ENCODE peak calls at places on chromosomes 4 and X, in seven cellular contexts. P is IMR-90, C is lower leg skin, M is A549, G is AG09309, W is fibroblast of lung, T is astrocyte of the cerebellum. K is an unnamed sample.

GRCh38 chrX:11257711-11258110 is 35.5 kb upstream of the AMELX start:
- DNase-seq in P (no peak), C (no peak), M (no peak), G (no peak), W (no peak), T (no peak), K (no peak)

GRCh38 chrX:126552313-126553022 is at the start of gene DCAF12L1:
- DNase-seq in P (no peak), C (no peak), M (no peak), G (no peak), W (no peak), T (no peak), K (no peak)

GRCh38 chr4:139913398-139913990 is 240.5 kb downstream of the MAML3 start:
- DNase-seq in P (peak; percentile 51), C (no peak), M (no peak), G (no peak), W (peak; percentile 47), T (peak; percentile 29), K (peak; percentile 31)

GRCh38 chr4:1202526-1203378 is 30.4 kb upstream of the SPON2 start:
- DNase-seq in P (no peak), C (peak; percentile 85), M (no peak), G (no peak), W (no peak), T (no peak), K (no peak)

GRCh38 chr4:73589261-73589847 is 30.9 kb downstream of the RASSF6 start:
- DNase-seq in P (peak; percentile 85), C (no peak), M (no peak), G (peak; percentile 47), W (peak; percentile 76), T (peak; percentile 61), K (peak; percentile 92)

GRCh38 chrX:122545778-122546177 is 638.3 kb upstream of the GRIA3 start:
- DNase-seq in P (no peak), C (no peak), M (no peak), G (no peak), W (no peak), T (no peak), K (no peak)

GRCh38 chr4:61851126-61851525 is 651.0 kb downstream of the ADGRL3 start:
- DNase-seq in P (no peak), C (no peak), M (no peak), G (no peak), W (no peak), T (no peak), K (no peak)

GRCh38 chr4:187550256-187550950 is 445.2 kb upstream of the ZFP42 start:
- DNase-seq in P (peak; percentile 30), C (no peak), M (no peak), G (no peak), W (peak; percentile 21), T (no peak), K (no peak)

GRCh38 chr4:134027931-134028330 is 173.7 kb downstream of the PABPC4L start:
- DNase-seq in P (peak; percentile 69), C (no peak), M (no peak), G (no peak), W (peak; percentile 94), T (peak; percentile 88), K (peak; percentile 77)

GRCh38 chr4:108172780-108173598 is 4.3 kb upstream of the LEF1 start:
- DNase-seq in P (no peak), C (no peak), M (no peak), G (no peak), W (peak; percentile 67), T (peak; percentile 52), K (peak; percentile 57)
- TF ChIP-seq CTCF in P (no peak), C (no peak), M (no peak), G (no peak), W (no peak), T (no peak), K (no peak)

GRCh38 chr4:55365347-55365728 is 19.3 kb downstream of the SRD5A3 start:
- DNase-seq in P (no peak), C (no peak), M (no peak), G (no peak), W (no peak), T (no peak), K (no peak)
- H3K4me3 ChIP-seq in P (no peak overlapping the region), C (no peak overlapping the region), M (no peak overlapping the region), G (no peak overlapping the region), W (no peak overlapping the region), T (no peak overlapping the region), K (no peak overlapping the region)

GRCh38 chr4:88738714-88739366 is 41.2 kb upstream of the NAP1L5 start:
- DNase-seq in P (peak; percentile 32), C (no peak), M (no peak), G (no peak), W (no peak), T (no peak), K (no peak)
- TF ChIP-seq CTCF in P (no peak), C (no peak), M (no peak), G (no peak), W (no peak), T (no peak), K (no peak)

GRCh38 chrX:38236901-38237615 is 16.4 kb upstream of the SRPX start:
- DNase-seq in P (no peak), C (no peak), M (no peak), G (no peak), W (no peak), T (no peak), K (peak; percentile 44)

GRCh38 chrX:38232287-38232686 is 11.6 kb upstream of the SRPX start:
- DNase-seq in P (peak; percentile 68), C (no peak), M (no peak), G (no peak), W (peak; percentile 80), T (no peak), K (peak; percentile 90)

DNA sequence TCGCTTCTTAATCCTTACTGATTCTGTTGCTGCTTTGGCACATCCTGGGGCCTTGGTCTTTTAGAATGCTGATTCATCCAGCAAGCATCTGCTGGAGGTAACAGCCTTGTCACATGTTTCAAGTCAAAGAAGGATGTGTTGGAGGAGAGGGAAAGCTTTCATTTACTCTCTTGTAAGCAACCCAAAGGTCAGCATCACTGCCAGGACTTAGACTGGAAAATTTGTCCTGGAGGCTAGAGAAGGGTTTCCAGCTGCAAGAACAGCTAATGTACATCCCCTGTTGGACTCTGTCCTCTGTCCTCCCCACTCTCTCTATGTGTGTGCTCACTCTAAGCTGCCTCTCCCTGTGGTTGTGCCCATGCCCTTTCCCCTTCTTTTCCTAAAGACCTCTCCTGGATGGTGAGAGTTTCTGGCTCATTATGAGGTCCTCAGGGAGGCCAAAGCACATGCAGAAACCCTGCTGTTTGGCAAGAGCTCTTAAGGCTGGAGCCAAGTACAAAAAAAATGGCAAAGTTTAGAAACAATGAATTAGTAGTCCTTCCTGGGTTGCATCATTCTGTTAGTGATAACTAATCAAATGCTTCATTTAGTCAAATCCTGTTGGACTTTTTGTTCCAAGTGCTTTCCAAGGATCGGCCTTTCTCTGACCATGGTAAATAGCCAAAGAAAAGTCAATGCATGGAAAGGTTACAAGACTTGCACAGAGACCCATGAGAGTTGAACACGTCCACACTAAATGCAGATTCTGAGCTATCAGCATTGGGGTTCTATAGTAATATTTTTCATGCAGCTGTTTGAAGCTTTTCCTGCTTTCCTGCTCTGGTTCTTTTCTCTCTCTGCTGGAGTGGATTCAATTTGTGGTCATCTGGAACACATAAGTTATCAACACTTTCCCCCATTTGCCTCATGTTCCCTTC is 13.5 kb upstream of the SRPX start:
- DNase-seq in P (peak; percentile 73), C (no peak), M (no peak), G (peak; percentile 37), W (peak; percentile 86), T (peak; percentile 70), K (peak; percentile 96)
- H3K4me3 ChIP-seq in P (no peak overlapping the region), C (no peak overlapping the region), M (no peak overlapping the region), G (no peak overlapping the region), W (no peak overlapping the region), T (no peak overlapping the region), K (no peak overlapping the region)

DNA sequence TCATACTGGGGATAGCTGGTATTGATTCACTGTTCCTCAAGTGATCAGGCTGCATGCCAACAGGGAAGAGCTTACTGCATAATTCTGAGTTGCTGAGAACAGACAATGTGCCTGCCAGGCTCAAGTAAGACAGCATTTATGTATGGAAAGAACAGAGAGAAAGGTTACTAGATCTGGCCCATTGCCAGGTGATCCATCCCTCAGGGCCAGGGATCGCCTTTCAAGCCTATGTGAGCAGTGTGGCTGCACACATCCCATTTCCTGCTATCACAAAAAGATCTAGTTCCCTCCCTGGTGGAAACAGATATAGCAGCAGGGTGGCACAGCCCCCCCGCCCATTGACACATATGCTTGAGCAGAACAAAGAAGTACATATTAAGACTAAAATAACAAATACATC is 254.0 kb downstream of the TMA16 start:
- DNase-seq in P (peak; percentile 25), C (no peak), M (no peak), G (no peak), W (peak; percentile 5), T (no peak), K (peak; percentile 46)
- TF ChIP-seq CTCF in P (no peak), C (no peak), M (no peak), G (no peak), W (no peak), T (no peak), K (peak; percentile 3)

DNA sequence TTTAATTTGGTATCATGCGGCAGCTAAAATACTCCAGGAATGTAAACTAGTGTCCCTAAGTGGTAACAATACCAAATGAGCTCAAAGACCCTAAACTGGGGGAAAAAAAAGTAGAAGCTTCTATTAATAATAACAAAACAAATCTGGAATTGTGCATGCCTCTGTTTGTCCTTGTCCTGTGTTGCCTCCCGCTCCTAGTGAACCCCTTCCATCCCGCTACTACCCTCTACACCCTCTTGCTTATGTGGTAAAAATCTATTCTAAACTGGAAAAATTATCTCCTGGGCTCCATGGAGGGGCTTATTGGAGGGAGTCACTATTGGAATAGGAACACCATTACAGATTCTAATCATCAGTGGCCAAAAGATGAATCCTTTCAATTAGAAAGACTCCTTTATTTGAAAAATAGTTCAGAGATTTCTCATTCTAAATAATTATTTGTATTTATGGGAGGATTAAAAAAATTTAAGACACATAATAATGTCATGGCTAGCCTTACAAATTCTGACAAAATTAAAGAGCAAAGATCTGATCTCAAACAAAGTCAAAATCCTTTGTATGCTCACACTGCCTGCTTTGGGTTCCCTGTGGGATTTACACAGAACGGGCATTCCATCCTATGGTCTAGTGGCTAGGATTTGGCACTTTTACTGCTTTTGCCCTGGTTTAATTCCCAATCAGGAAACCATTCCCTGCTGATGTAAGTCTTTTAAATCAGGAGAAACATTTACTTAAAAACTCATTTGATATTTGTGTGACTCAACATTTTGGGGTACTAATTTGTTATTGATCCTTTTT is 34.7 kb upstream of the FMR1 start:
- DNase-seq in P (no peak), C (no peak), M (no peak), G (no peak), W (no peak), T (no peak), K (no peak)
- H3K4me3 ChIP-seq in P (no peak overlapping the region), C (no peak overlapping the region), M (no peak overlapping the region), G (no peak overlapping the region), W (no peak overlapping the region), T (no peak overlapping the region), K (no peak overlapping the region)

GRCh38 chr4:38837334-38837733 is 19.3 kb downstream of the TLR6 start:
- DNase-seq in P (no peak), C (no peak), M (no peak), G (no peak), W (no peak), T (no peak), K (no peak)
- TF ChIP-seq CTCF in P (no peak), C (no peak), M (no peak), G (no peak), W (no peak), T (no peak), K (no peak)

GRCh38 chr4:2837110-2837903 is 6.3 kb upstream of the ADD1 start:
- DNase-seq in P (no peak), C (peak; percentile 84), M (no peak), G (no peak), W (no peak), T (no peak), K (no peak)
- H3K4me3 ChIP-seq in P (no peak overlapping the region), C (no peak overlapping the region), M (no peak overlapping the region), G (no peak overlapping the region), W (no peak overlapping the region), T (no peak overlapping the region), K (no peak overlapping the region)

K was measured in fibroblast of mammary gland.